ENCODE peak calls at places on chromosomes 16 and 17, in eight cellular contexts. Z is CD8-positive, alpha-beta T cell; E is AG04450; T is cardiac fibroblast; Y is uterus; U is dorsolateral prefrontal cortex; K is kidney; F is adrenal gland. L is an unnamed sample.

GRCh38 chr17:69179227-69179952 is 37.7 kb upstream of the ABCA6 start:
- DNase-seq in Z (no peak), E (no peak), T (peak), Y (no peak), U (no peak), K (no peak), F (peak), L (peak)

GRCh38 chr16:84391151-84391873 is 23.0 kb downstream of the ATP2C2 start:
- DNase-seq in Z (no peak), E (no peak), T (peak), Y (no peak), U (no peak), K (peak), F (no peak), L (no peak)

GRCh38 chr17:56596741-56597494 is 3.4 kb downstream of the NOG start:
- DNase-seq in Z (no peak), E (no peak), T (no peak), Y (no peak), U (no peak), K (no peak), F (no peak), L (no peak)

GRCh38 chr16:83907926-83908325 is 9.0 kb downstream of the MLYCD start:
- DNase-seq in Z (no peak), E (no peak), T (no peak), Y (no peak), U (no peak), K (no peak), F (no peak), L (no peak)

GRCh38 chr17:2412561-2413021 is 11.7 kb upstream of the MNT start:
- DNase-seq in Z (no peak), E (no peak), T (peak), Y (no peak), U (no peak), K (no peak), F (peak), L (no peak)

GRCh38 chr16:51337662-51338061 is 186.6 kb upstream of the SALL1 start:
- DNase-seq in Z (no peak), E (no peak), T (no peak), Y (no peak), U (no peak), K (no peak), F (no peak), L (no peak)

GRCh38 chr16:19843371-19843770 is 41.3 kb downstream of the GPRC5B start:
- DNase-seq in Z (no peak), E (no peak), T (no peak), Y (no peak), U (no peak), K (no peak), F (no peak), L (no peak)

GRCh38 chr16:85428168-85428898 is 184.8 kb upstream of the GSE1 start:
- DNase-seq in Z (peak), E (no peak), T (peak), Y (no peak), U (peak), K (peak), F (peak), L (no peak)

GRCh38 chr17:17844500-17844899 is 7.7 kb upstream of the SREBF1 start:
- DNase-seq in Z (no peak), E (no peak), T (no peak), Y (no peak), U (no peak), K (no peak), F (no peak), L (no peak)

GRCh38 chr17:28950017-28950751 is 1.1 kb downstream of the PHF12 start:
- DNase-seq in Z (peak), E (no peak), T (peak), Y (peak), U (no peak), K (peak), F (peak), L (no peak)

GRCh38 chr17:4902540-4902939 is 358 bp downstream of the CHRNE start:
- DNase-seq in Z (no peak), E (no peak), T (no peak), Y (no peak), U (no peak), K (no peak), F (no peak), L (no peak)
- TF ChIP-seq CTCF in Z (no peak), E (no peak), T (no peak), Y (no peak), U (no peak), K (no peak), F (no peak), L (no peak)

GRCh38 chr17:44352922-44353655 is 8.0 kb downstream of the GRN start:
- DNase-seq in Z (no peak), E (no peak), T (no peak), Y (no peak), U (no peak), K (no peak), F (no peak), L (no peak)
- H3K4me3 ChIP-seq in Z (peak), E (no peak), T (no peak), Y (peak), U (peak), K (no peak), F (no peak), L (no peak)

GRCh38 chr17:74454197-74455024 is 12.0 kb upstream of the CD300A start:
- DNase-seq in Z (peak), E (peak), T (peak), Y (peak), U (peak), K (peak), F (peak), L (no peak)
- TF ChIP-seq CTCF in Z (no peak), E (no peak), T (no peak), Y (peak), U (peak), K (peak), F (peak), L (no peak)

DNA sequence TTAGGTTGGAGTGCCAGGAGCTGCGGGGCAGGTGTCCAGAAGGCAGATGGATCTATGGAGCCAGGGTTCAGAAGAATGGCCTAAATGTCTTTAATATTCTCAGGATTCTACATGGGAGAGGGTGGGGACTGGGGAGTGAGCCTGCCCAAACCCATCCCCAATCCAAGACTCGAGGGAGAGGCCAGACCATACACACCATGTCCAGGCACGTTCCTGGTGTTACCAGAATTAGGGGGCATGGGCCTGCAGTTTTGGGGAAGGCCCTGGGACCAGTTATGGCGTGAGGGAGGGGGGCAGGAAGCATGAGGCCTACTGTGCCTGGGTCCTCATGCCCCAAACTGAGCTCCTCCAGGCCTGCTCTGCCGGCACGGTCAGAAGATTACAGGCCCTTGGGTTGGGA is 1.9 kb downstream of the TAX1BP3 start:
- DNase-seq in Z (no peak), E (no peak), T (no peak), Y (no peak), U (no peak), K (no peak), F (no peak), L (no peak)
- H3K4me3 ChIP-seq in Z (no peak), E (peak), T (peak), Y (peak), U (peak), K (no peak), F (no peak), L (peak)

DNA sequence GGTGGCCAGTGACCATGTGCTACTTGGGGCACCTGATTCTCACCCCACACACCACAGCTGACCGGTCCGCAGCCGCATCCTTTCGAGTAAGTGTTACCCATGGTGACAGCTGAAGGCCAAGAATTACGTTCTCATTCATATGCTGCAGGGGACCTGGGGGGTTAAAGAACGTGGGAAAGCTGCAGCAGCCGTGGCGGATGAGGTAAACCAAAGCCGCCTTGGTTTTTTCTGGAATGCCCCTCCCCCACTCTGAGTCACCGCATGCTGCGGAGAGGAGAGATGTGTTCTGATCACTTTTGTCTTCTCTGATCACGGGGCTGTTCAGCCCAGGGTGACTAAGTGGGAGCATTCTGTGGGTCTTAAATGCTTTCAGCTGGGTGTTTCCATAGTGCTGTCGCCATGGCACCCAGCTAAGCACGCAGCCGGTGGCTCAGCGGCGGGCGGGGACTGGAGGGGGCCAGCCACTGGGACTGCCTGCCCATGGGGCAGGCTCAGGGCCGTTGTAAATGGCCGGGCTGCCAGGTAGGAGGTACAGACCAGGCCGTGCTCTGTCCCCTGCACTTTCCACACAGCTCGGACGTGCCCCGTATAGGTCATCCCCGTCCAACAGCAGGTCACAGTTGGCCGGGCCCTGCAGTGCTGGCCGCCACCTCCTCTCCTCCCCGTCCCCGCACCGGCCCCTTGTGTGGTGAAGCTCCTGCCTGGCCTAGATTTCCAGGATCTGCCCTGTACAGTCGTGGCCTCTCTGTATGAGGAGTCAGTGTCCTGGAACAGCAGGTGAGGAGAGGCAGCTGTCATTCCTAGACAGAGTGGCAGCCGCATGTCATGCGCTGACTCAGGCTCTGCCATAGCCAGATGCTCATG is 60.0 kb downstream of the BAIAP2 start:
- DNase-seq in Z (peak), E (peak), T (peak), Y (peak), U (peak), K (peak), F (peak), L (peak)
- TF ChIP-seq CTCF in Z (no peak), E (no peak), T (no peak), Y (no peak), U (no peak), K (no peak), F (peak), L (no peak)

GRCh38 chr17:48591435-48592077 is 1.5 kb upstream of the HOXB3 start:
- DNase-seq in Z (no peak), E (no peak), T (no peak), Y (no peak), U (no peak), K (no peak), F (no peak), L (no peak)
- H3K4me3 ChIP-seq in Z (no peak), E (peak), T (no peak), Y (no peak), U (no peak), K (peak), F (no peak), L (peak)

GRCh38 chr17:80948961-80949450 is 42.6 kb upstream of the CHMP6 start:
- DNase-seq in Z (no peak), E (no peak), T (no peak), Y (peak), U (no peak), K (peak), F (peak), L (no peak)
- TF ChIP-seq CTCF in Z (no peak), E (no peak), T (no peak), Y (no peak), U (no peak), K (no peak), F (no peak), L (no peak)

GRCh38 chr17:50266384-50267073 is 7.7 kb upstream of the TMEM92 start:
- DNase-seq in Z (no peak), E (peak), T (peak), Y (peak), U (no peak), K (peak), F (peak), L (peak)
- H3K4me3 ChIP-seq in Z (no peak), E (peak), T (peak), Y (no peak), U (no peak), K (no peak), F (no peak), L (peak)

GRCh38 chr17:49694847-49695697 is 12.7 kb downstream of the SLC35B1 start:
- DNase-seq in Z (peak), E (no peak), T (peak), Y (peak), U (peak), K (no peak), F (peak), L (no peak)
- TF ChIP-seq CTCF in Z (peak), E (peak), T (peak), Y (peak), U (peak), K (peak), F (peak), L (peak)

L was measured in astrocyte of the cerebellum.